ENCODE peak calls at places on chromosomes 13 and 19, in nine cellular contexts. O is dorsolateral prefrontal cortex, R is foreskin fibroblast, N is fibroblast of pulmonary artery, W is spleen, T is cardiac muscle cell, K is WERI-Rb-1, G is testis, S is lower leg skin. Q is an unnamed sample.
A peak's percentile ranks its signal among the peaks of the same experiment; 100 is the strongest.

GRCh38 chr19:4139614-4140236 is 13.7 kb upstream of the CREB3L3 start:
- DNase-seq in O (peak; percentile 67), R (peak; percentile 74), N (peak; percentile 67), W (peak; percentile 96), T (peak; percentile 70), K (peak; percentile 87), G (peak; percentile 85), S (peak; percentile 97), Q (peak; percentile 86)

GRCh38 chr13:99067160-99067985 is 89.5 kb upstream of the DOCK9 start:
- DNase-seq in O (no peak), R (peak; percentile 78), N (peak; percentile 53), W (no peak), T (peak; percentile 33), K (no peak), G (no peak), S (no peak), Q (no peak)

GRCh38 chr19:29260477-29261317 is 47.7 kb upstream of the UQCRFS1 start:
- DNase-seq in O (no peak), R (peak; percentile 3), N (peak; percentile 27), W (no peak), T (peak; percentile 40), K (peak; percentile 59), G (peak; percentile 60), S (peak; percentile 46), Q (no peak)

GRCh38 chr13:52949744-52950143 is 78.9 kb upstream of the OLFM4 start:
- DNase-seq in O (peak; percentile 69), R (no peak), N (no peak), W (no peak), T (no peak), K (no peak), G (peak; percentile 21), S (no peak), Q (no peak)

GRCh38 chr19:13932911-13933393 is 5.3 kb downstream of the PODNL1 start:
- DNase-seq in O (no peak), R (no peak), N (no peak), W (no peak), T (no peak), K (no peak), G (no peak), S (no peak), Q (no peak)

GRCh38 chr13:113996912-113997745 is 23.3 kb upstream of the C13orf46 start:
- DNase-seq in O (no peak), R (no peak), N (no peak), W (peak; percentile 72), T (no peak), K (no peak), G (no peak), S (no peak), Q (no peak)

GRCh38 chr13:33610471-33611015 is 207.4 kb upstream of the RFC3 start:
- DNase-seq in O (peak; percentile 74), R (no peak), N (peak; percentile 13), W (peak; percentile 83), T (peak; percentile 35), K (peak; percentile 60), G (peak; percentile 39), S (no peak), Q (no peak)

GRCh38 chr13:37495046-37495445 is 103.5 kb downstream of the POSTN start:
- DNase-seq in O (no peak), R (peak; percentile 61), N (peak; percentile 30), W (no peak), T (no peak), K (no peak), G (no peak), S (no peak), Q (no peak)

GRCh38 chr13:50740052-50740741 is 103.3 kb downstream of the DLEU7 start:
- DNase-seq in O (no peak), R (peak; percentile 77), N (no peak), W (no peak), T (no peak), K (no peak), G (no peak), S (no peak), Q (no peak)

GRCh38 chr19:2815923-2816322 is 3.7 kb upstream of the ZNF554 start:
- DNase-seq in O (no peak), R (no peak), N (no peak), W (no peak), T (no peak), K (no peak), G (no peak), S (no peak), Q (no peak)

GRCh38 chr13:91632071-91632470 is 233.7 kb downstream of the GPC5 start:
- DNase-seq in O (no peak), R (no peak), N (no peak), W (no peak), T (no peak), K (no peak), G (no peak), S (no peak), Q (no peak)

GRCh38 chr13:24630851-24631341 is 49.3 kb upstream of the ATP12A start:
- DNase-seq in O (no peak), R (no peak), N (peak; percentile 53), W (no peak), T (peak; percentile 77), K (no peak), G (no peak), S (peak; percentile 29), Q (peak; percentile 65)

GRCh38 chr13:91247768-91248167 is 99.7 kb upstream of the MIR17HG start:
- DNase-seq in O (no peak), R (no peak), N (peak; percentile 12), W (no peak), T (peak; percentile 5), K (no peak), G (no peak), S (no peak), Q (no peak)

GRCh38 chr13:99378985-99379734 is 72.0 kb upstream of the GPR183 start:
- DNase-seq in O (no peak), R (peak; percentile 43), N (no peak), W (no peak), T (no peak), K (no peak), G (no peak), S (no peak), Q (no peak)

GRCh38 chr13:75812751-75813181 is 176.6 kb downstream of the LMO7 start:
- DNase-seq in O (no peak), R (no peak), N (peak; percentile 57), W (no peak), T (peak; percentile 58), K (no peak), G (peak; percentile 38), S (no peak), Q (no peak)

DNA sequence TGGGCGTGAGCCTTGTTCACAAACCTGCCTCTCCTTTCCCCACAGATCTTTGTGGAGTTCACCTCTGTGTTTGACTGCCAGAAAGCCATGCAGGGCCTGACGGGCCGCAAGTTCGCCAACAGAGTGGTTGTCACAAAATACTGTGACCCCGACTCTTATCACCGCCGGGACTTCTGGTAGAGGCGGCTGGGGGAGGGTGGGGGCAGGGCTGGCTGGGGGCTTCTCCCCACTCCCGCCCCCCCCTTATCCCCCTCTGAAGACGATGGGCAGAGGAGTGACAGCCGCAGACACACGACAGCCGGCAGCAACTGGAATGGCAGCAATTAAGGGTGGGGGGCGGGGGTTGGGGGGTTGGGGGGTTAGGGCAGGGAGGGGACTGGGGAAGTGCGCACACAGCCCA is 1.1 kb upstream of the EPN1 start:
- DNase-seq in O (no peak), R (no peak), N (no peak), W (no peak), T (no peak), K (no peak), G (no peak), S (no peak), Q (no peak)
- H3K4me3 ChIP-seq in O (no peak overlapping the region), R (no peak overlapping the region), N (no peak overlapping the region), W (no peak overlapping the region), T (no peak overlapping the region), K (no peak overlapping the region), G (peak overlapping the region; percentile 88), S (no peak overlapping the region), Q (no peak overlapping the region)

GRCh38 chr19:50722248-50723013 is 733 bp upstream of the CLEC11A start:
- DNase-seq in O (no peak), R (peak; percentile 58), N (no peak), W (no peak), T (no peak), K (peak; percentile 41), G (no peak), S (no peak), Q (no peak)

GRCh38 chr19:50723069-50723468 is at the start of gene CLEC11A:
- DNase-seq in O (no peak), R (peak; percentile 95), N (peak; percentile 81), W (no peak), T (peak; percentile 91), K (no peak), G (peak; percentile 60), S (peak; percentile 93), Q (no peak)

GRCh38 chr19:50724522-50725217 is 1.5 kb downstream of the CLEC11A start:
- DNase-seq in O (peak; percentile 99), R (peak; percentile 100), N (peak; percentile 100), W (peak; percentile 96), T (peak; percentile 100), K (peak; percentile 100), G (peak; percentile 100), S (peak; percentile 100), Q (peak; percentile 99)

GRCh38 chr19:50725218-50725931 is 2.2 kb downstream of the CLEC11A start:
- DNase-seq in O (no peak), R (no peak), N (no peak), W (no peak), T (no peak), K (no peak), G (no peak), S (no peak), Q (no peak)

GRCh38 chr19:50723735-50724521 is 764 bp downstream of the CLEC11A start:
- DNase-seq in O (no peak), R (peak; percentile 45), N (no peak), W (no peak), T (no peak), K (no peak), G (no peak), S (no peak), Q (no peak)
- H3K4me3 ChIP-seq in O (peak overlapping the region; percentile 84), R (peak overlapping the region; percentile 82), N (peak overlapping the region; percentile 55), W (peak overlapping the region; percentile 44), T (peak overlapping the region; percentile 40), K (peak overlapping the region; percentile 64), G (peak overlapping the region; percentile 79), S (peak overlapping the region; percentile 38), Q (no peak overlapping the region)

DNA sequence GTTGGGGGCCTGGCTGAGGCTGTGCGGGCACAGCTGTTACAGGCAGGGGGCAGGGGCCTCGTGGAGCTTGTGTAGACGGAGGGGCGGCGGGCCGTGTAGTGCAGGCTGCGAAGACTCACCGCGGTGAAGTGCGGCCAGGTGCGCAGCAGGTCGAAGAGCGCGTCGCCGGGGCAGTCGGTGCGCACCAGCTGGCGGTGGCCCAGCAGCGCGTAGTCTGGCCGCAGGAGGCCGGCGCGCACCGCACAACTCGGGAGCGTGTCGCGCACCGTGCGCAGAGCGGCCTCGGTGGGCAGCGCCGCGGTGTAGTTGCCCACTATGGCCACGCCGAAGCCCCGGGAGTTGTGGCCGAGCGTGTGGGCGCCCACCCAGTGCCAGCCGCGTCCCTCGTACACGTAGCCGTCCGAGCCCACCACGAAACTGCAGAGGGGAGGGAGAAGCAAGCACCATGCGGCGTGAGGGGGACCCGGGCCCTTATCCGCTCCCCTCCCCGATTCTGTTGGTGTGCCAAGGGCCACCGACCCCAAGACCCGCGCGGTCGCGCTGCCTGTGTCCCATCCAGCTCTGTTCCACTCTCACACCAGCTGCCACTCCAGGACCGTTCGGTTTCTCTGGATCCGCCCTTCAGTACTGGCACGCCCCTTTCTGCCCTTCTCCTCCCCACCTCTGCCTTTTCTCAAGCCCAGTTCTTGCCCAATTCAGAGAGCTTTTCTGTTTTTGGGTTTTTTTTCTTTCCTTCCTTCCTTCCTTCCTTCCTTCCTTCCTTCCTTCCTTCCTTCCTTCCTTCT is 5.4 kb upstream of the RASAL3 start:
- DNase-seq in O (no peak), R (no peak), N (no peak), W (peak; percentile 81), T (peak; percentile 49), K (no peak), G (no peak), S (no peak), Q (no peak)
- H3K4me3 ChIP-seq in O (peak overlapping the region; percentile 25), R (no peak overlapping the region), N (peak overlapping the region; percentile 28), W (peak overlapping the region; percentile 44), T (no peak overlapping the region), K (no peak overlapping the region), G (peak overlapping the region; percentile 31), S (no peak overlapping the region), Q (peak overlapping the region; percentile 10)

GRCh38 chr19:44889830-44890365 is 1.2 kb upstream of the TOMM40 start:
- DNase-seq in O (no peak), R (no peak), N (no peak), W (no peak), T (no peak), K (no peak), G (no peak), S (no peak), Q (no peak)
- H3K4me3 ChIP-seq in O (peak overlapping the region; percentile 62), R (peak overlapping the region; percentile 68), N (peak overlapping the region; percentile 65), W (peak overlapping the region; percentile 39), T (peak overlapping the region; percentile 38), K (peak overlapping the region; percentile 47), G (peak overlapping the region; percentile 69), S (peak overlapping the region; percentile 20), Q (peak overlapping the region; percentile 23)